ENCODE peak calls at places on chromosomes 2 and 18, in nine cellular contexts. M is CD8-positive, alpha-beta T cell; Z is coronary artery; H is GM06990; S is epithelial cell of esophagus; T is brain microvascular endothelial cell; B is RWPE1; C is HFFc6; A is Calu3. K is an unnamed sample.

GRCh38 chr2:239735131-239735828 is 289.9 kb downstream of the NDUFA10 start:
- DNase-seq in M (no peak), Z (no peak), H (no peak), S (no peak), T (no peak), B (no peak), C (no peak), A (no peak), K (no peak)

GRCh38 chr2:186617186-186617585 is 27.3 kb downstream of the ITGAV start:
- DNase-seq in M (no peak), Z (no peak), H (no peak), S (no peak), T (no peak), B (no peak), C (no peak), A (no peak), K (no peak)

GRCh38 chr2:145939949-145940348 is 1420.0 kb upstream of the ZEB2 start:
- DNase-seq in M (no peak), Z (no peak), H (no peak), S (peak), T (no peak), B (peak), C (no peak), A (no peak), K (no peak)

GRCh38 chr2:226798422-226799210 is 1.0 kb downstream of the IRS1 start:
- DNase-seq in M (peak), Z (peak), H (peak), S (peak), T (peak), B (peak), C (peak), A (peak), K (peak)

GRCh38 chr2:120710256-120710655 is 25.4 kb upstream of the GLI2 start:
- DNase-seq in M (no peak), Z (no peak), H (no peak), S (peak), T (peak), B (no peak), C (no peak), A (no peak), K (no peak)

GRCh38 chr2:141468746-141469145 is 662.1 kb downstream of the LRP1B start:
- DNase-seq in M (no peak), Z (no peak), H (no peak), S (peak), T (no peak), B (no peak), C (no peak), A (peak), K (no peak)

GRCh38 chr18:58535340-58536186 is 93.3 kb downstream of the ALPK2 start:
- DNase-seq in M (no peak), Z (no peak), H (peak), S (no peak), T (peak), B (no peak), C (no peak), A (no peak), K (peak)

GRCh38 chr2:141201161-141201560 is 929.7 kb downstream of the LRP1B start:
- DNase-seq in M (no peak), Z (no peak), H (no peak), S (no peak), T (peak), B (no peak), C (no peak), A (no peak), K (no peak)

GRCh38 chr2:62296833-62297641 is 101.1 kb downstream of the B3GNT2 start:
- DNase-seq in M (no peak), Z (no peak), H (no peak), S (no peak), T (no peak), B (no peak), C (no peak), A (no peak), K (no peak)

GRCh38 chr2:62300925-62301324 is 105.0 kb downstream of the B3GNT2 start:
- DNase-seq in M (no peak), Z (no peak), H (no peak), S (no peak), T (no peak), B (no peak), C (no peak), A (no peak), K (no peak)

GRCh38 chr2:62296034-62296832 is 100.3 kb downstream of the B3GNT2 start:
- DNase-seq in M (no peak), Z (no peak), H (no peak), S (no peak), T (no peak), B (no peak), C (no peak), A (no peak), K (no peak)

GRCh38 chr2:62293490-62294212 is 97.7 kb downstream of the B3GNT2 start:
- DNase-seq in M (no peak), Z (no peak), H (peak), S (peak), T (no peak), B (peak), C (no peak), A (peak), K (no peak)

DNA sequence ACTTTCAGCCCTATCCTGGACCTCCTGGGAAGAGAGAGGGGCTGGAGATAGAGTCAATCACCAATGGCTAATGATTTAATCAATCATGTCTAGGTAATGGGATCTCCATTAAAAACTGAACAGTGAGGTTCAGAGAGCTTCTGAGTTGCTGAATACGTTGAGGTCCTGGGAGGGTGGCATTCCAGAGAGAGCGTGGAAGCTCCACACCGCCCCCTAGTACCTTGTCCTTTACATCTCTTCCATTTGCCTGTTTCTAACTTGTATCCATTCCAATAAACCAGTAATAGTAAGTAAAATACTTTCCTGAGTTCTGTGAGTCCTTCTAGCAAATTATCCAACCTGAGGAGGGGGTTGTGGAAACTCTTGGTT is 101.7 kb downstream of the B3GNT2 start:
- DNase-seq in M (no peak), Z (no peak), H (no peak), S (no peak), T (no peak), B (no peak), C (no peak), A (no peak), K (no peak)
- TF ChIP-seq CTCF in M (no peak), Z (no peak), H (no peak), S (no peak), T (peak), B (no peak), C (peak), A (no peak), K (no peak)

GRCh38 chr2:10549621-10550020 is 101.5 kb upstream of the ODC1 start:
- DNase-seq in M (no peak), Z (no peak), H (no peak), S (no peak), T (no peak), B (no peak), C (no peak), A (no peak), K (no peak)

GRCh38 chr2:10550206-10551001 is 102.3 kb upstream of the ODC1 start:
- DNase-seq in M (no peak), Z (no peak), H (no peak), S (no peak), T (no peak), B (no peak), C (no peak), A (no peak), K (no peak)

GRCh38 chr2:10551496-10551895 is 103.4 kb upstream of the ODC1 start:
- DNase-seq in M (no peak), Z (no peak), H (no peak), S (no peak), T (no peak), B (no peak), C (no peak), A (no peak), K (no peak)

GRCh38 chr2:10552871-10553245 is 104.7 kb upstream of the ODC1 start:
- DNase-seq in M (no peak), Z (no peak), H (no peak), S (no peak), T (no peak), B (no peak), C (no peak), A (no peak), K (no peak)

DNA sequence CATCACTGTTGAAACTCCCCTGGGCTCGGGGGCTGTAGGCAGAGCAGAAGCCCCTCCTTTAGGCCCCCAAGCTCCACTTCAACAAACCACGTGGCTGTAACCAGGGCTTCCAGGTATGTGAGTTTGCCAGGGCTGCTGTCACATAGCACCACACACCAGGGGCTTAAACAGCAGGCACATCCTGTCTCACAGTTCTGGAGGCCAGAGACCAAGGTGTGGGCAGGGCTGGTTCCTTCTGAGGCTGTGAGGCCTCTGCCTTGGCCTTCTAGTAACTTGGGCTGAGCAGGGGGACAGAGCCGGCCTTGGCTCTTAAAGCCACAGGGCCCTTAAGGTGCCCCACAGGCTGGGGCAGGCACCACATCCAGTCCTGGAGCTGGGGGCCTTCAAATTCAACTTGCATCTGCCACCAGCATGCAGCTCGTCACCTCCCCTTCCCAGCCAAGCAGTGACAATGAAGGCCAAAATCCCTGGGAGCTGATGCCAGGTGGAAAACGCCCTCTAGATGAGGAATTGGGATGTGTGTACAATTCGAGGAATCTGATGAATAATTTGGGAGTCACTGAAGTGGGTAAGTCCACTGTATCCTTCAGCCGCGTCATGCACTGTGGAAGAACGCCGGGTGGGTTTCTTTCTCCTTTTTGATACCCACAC is 104.2 kb upstream of the ODC1 start:
- DNase-seq in M (no peak), Z (no peak), H (no peak), S (no peak), T (no peak), B (peak), C (no peak), A (no peak), K (no peak)
- TF ChIP-seq CTCF in M (no peak), Z (no peak), H (no peak), S (no peak), T (no peak), B (no peak), C (no peak), A (no peak), K (no peak)

DNA sequence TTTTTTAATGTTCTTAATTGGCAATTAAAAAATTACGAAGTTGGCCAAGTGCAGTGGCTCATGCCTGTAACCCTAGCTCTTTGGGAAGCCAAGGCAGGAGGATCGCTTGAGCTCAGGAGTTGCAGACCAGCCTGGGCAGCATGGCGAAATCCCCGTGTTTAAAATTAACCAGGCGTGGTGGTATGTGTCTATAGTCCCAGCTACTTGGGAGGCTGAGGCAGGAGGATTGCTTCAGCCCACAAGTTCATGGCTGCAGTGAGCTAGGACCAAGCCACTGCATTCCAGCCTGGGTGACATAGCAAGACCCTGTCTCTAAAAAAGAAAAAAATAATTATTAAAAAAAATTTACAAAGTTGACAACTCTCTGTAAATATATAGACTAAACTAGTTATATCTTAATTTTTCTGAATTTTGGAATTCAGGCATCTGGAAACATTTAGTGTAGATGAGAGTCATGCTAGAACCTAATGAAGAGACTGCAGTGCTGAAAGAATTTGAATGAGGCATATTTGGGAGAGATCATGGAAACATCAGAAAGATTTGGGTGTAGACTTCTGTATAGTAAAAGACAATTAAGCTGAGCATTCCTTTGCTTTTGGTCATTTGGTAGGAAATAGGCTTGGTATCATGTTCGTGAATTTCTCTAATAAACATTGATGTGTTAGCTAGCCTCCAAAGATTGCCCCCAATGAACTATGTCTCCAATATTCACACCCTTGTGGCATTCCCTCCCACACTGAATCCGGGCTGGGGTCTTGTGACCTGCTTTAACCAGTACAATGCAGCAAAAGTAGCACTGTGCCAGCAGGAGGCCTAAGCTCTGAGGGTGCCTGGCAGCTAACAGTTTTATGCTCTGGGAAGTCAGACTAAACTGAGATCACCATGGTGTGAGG is 4.2 kb upstream of the ROCK1 start:
- DNase-seq in M (no peak), Z (no peak), H (no peak), S (no peak), T (peak), B (no peak), C (peak), A (no peak), K (no peak)
- TF ChIP-seq CTCF in M (no peak), Z (no peak), H (no peak), S (no peak), T (no peak), B (no peak), C (peak), A (no peak), K (no peak)

GRCh38 chr2:242056026-242056425 is 186.5 kb downstream of the RTP5 start:
- DNase-seq in M (no peak), Z (no peak), H (no peak), S (no peak), T (no peak), B (no peak), C (no peak), A (no peak), K (no peak)
- TF ChIP-seq CTCF in M (no peak), Z (no peak), H (no peak), S (no peak), T (no peak), B (no peak), C (no peak), A (no peak), K (no peak)

GRCh38 chr2:231934441-231935206 is 8.4 kb upstream of the NPPC start:
- DNase-seq in M (no peak), Z (no peak), H (no peak), S (no peak), T (no peak), B (no peak), C (no peak), A (no peak), K (no peak)

GRCh38 chr2:231931481-231931915 is 5.3 kb upstream of the NPPC start:
- DNase-seq in M (no peak), Z (no peak), H (no peak), S (no peak), T (no peak), B (no peak), C (no peak), A (no peak), K (no peak)

GRCh38 chr2:231932711-231932970 is 6.4 kb upstream of the NPPC start:
- DNase-seq in M (no peak), Z (no peak), H (no peak), S (no peak), T (no peak), B (no peak), C (no peak), A (no peak), K (no peak)

GRCh38 chr2:231933916-231934401 is 7.8 kb upstream of the NPPC start:
- DNase-seq in M (no peak), Z (no peak), H (no peak), S (no peak), T (no peak), B (no peak), C (no peak), A (no peak), K (no peak)

GRCh38 chr2:231932985-231933915 is 7.1 kb upstream of the NPPC start:
- DNase-seq in M (no peak), Z (no peak), H (no peak), S (peak), T (no peak), B (no peak), C (no peak), A (no peak), K (no peak)
- TF ChIP-seq CTCF in M (no peak), Z (no peak), H (peak), S (no peak), T (peak), B (no peak), C (no peak), A (no peak), K (peak)

DNA sequence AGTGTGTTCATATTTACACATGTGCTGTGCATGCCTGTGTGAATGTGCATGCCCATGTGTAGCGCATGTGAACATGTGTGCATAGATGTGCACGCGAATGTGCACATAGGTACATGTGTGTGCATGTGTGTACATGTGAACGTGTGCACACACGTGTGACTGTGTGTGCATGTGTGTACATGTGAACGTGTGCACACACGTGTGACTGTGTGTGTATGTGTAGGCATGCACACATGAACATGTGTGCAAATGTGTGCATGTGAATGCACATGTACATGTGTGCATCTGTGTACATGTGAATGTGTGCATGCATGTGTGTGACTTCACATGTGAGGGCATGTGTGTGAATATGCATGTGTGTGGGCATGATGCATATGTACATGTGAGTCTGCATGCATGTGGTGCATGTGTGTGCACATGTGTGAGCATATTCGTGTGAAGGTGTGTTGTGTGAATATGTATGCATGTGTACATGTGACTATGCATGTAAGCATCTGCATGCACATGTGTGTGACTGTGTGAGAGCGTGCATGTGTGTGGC is 122.4 kb downstream of the PTGR3 start:
- DNase-seq in M (no peak), Z (no peak), H (no peak), S (no peak), T (no peak), B (no peak), C (no peak), A (no peak), K (no peak)
- TF ChIP-seq CTCF in M (no peak), Z (no peak), H (no peak), S (no peak), T (no peak), B (no peak), C (no peak), A (no peak), K (no peak)

GRCh38 chr2:197359859-197360258 is 49.3 kb upstream of the ANKRD44 start:
- DNase-seq in M (no peak), Z (no peak), H (no peak), S (no peak), T (no peak), B (no peak), C (no peak), A (no peak), K (no peak)
- TF ChIP-seq CTCF in M (no peak), Z (no peak), H (peak), S (peak), T (peak), B (no peak), C (peak), A (no peak), K (peak)

DNA sequence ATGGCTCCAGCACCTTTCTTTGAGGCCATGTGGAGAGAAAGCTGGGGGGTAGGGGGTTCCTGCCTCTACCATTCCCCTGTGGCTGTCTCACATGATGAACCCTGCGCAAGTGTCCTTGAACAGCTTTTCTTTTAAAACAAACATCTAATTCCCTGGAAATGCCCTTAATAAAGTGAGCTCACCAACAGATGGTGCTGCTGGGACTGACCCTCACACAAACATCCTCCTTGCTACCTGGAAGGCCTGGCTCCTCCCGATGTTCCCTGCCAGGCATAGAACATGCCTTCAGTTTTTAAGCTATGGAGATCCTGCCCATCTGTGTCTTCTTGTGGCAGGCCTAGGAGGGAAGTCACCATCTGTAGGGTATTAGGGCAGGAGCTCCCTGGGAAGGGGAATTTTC is 60.7 kb upstream of the GATA6 start:
- DNase-seq in M (no peak), Z (no peak), H (no peak), S (peak), T (no peak), B (no peak), C (no peak), A (peak), K (no peak)
- TF ChIP-seq CTCF in M (no peak), Z (no peak), H (no peak), S (no peak), T (peak), B (no peak), C (peak), A (no peak), K (no peak)

GRCh38 chr18:76957384-76958355 is 135.3 kb downstream of the ZNF236 start:
- DNase-seq in M (no peak), Z (no peak), H (no peak), S (no peak), T (no peak), B (no peak), C (no peak), A (no peak), K (no peak)

GRCh38 chr18:76962851-76963250 is 140.5 kb downstream of the ZNF236 start:
- DNase-seq in M (no peak), Z (no peak), H (no peak), S (no peak), T (no peak), B (no peak), C (no peak), A (no peak), K (no peak)

GRCh38 chr18:76959605-76960004 is 137.2 kb downstream of the ZNF236 start:
- DNase-seq in M (no peak), Z (no peak), H (no peak), S (no peak), T (no peak), B (no peak), C (no peak), A (no peak), K (no peak)

GRCh38 chr18:76958692-76959341 is 136.5 kb downstream of the ZNF236 start:
- DNase-seq in M (no peak), Z (no peak), H (no peak), S (no peak), T (peak), B (no peak), C (no peak), A (no peak), K (no peak)

DNA sequence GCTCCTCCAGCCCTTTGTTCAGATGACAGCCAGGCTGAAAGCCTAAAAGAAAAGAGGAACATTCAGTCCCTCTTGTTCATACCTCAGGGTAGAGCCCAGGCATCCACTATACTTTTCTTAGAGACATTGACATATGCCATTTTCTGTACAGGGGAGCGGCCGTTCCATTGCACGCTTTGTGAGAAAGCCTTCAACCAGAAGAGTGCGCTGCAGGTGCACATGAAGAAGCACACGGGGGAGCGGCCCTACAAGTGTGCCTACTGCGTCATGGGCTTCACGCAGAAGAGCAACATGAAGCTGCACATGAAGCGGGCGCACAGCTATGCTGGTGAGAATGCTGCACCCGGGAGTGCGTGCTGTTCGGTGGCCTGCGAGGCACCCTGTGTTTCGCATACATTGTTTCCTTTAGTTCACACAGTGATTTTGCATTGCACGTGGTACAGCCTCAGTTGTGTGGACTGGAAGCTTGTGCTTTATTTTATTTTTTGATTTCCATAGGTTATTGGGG is 138.2 kb downstream of the ZNF236 start:
- DNase-seq in M (no peak), Z (no peak), H (no peak), S (no peak), T (no peak), B (no peak), C (no peak), A (no peak), K (no peak)
- TF ChIP-seq CTCF in M (no peak), Z (no peak), H (no peak), S (no peak), T (no peak), B (no peak), C (no peak), A (no peak), K (no peak)

K was measured in GM10248.